ENCODE peak calls at places on chromosomes 16 and 17, in seven cellular contexts. C is PC-3; S is stimulated activated naive B cell treated with anti-CD40 and anti-IgM and Interleukin-4, amounts not matched to agents 10 μg/mL and 1 μg/mL and 100 μg/mL, for 72 hours; Y is SW480; Q is stimulated activated CD4-positive, alpha-beta T cell treated with anti-CD3 and anti-CD28 coated beads, TNF-alpha, amount 100 ng/mL, for 4 hours; O is HFF-Myc; J is nephron progenitor cell. N is an unnamed sample.
A peak's percentile ranks its signal among the peaks of the same experiment; 100 is the strongest.

GRCh38 chr16:64416232-64417010 is 705.4 kb downstream of the CDH11 start:
- DNase-seq in J (no peak), Y (no peak), O (no peak), Q (no peak), S (no peak), C (peak; percentile 39), N (no peak)

GRCh38 chr16:13338044-13338443 is 436.6 kb downstream of the SHISA9 start:
- DNase-seq in Y (no peak), S (no peak), Q (no peak), C (no peak), J (no peak), O (no peak), N (no peak)

GRCh38 chr16:81424761-81425160 is 19.8 kb upstream of the CMIP start:
- DNase-seq in Y (peak; percentile 49), O (no peak), Q (no peak), S (peak; percentile 56), C (peak; percentile 39), J (no peak), N (no peak)

GRCh38 chr17:35892091-35892637 is 12.0 kb upstream of the CCL5 start:
- DNase-seq in J (no peak), S (no peak), O (no peak), Q (no peak), C (no peak), Y (no peak), N (no peak)

GRCh38 chr17:81456091-81456490 is 56.5 kb downstream of the ACTG1 start:
- DNase-seq in C (no peak), Q (no peak), S (no peak), O (no peak), Y (no peak), J (no peak), N (no peak)

GRCh38 chr16:71474864-71475263 is 12.8 kb upstream of the ZNF23 start:
- DNase-seq in S (no peak), Y (peak; percentile 18), C (peak; percentile 90), O (peak; percentile 55), Q (no peak), J (no peak), N (no peak)

GRCh38 chr16:85395207-85395912 is 217.8 kb upstream of the GSE1 start:
- DNase-seq in Y (peak; percentile 95), Q (no peak), S (peak; percentile 36), C (peak; percentile 90), J (peak; percentile 77), O (peak; percentile 93), N (no peak)

GRCh38 chr17:81292450-81292849 is 2.7 kb downstream of the SLC38A10 start:
- DNase-seq in O (no peak), C (no peak), S (no peak), Q (no peak), Y (no peak), J (no peak), N (no peak)

GRCh38 chr17:73592531-73592961 is 51.7 kb downstream of the SDK2 start:
- DNase-seq in C (no peak), Y (no peak), O (no peak), Q (no peak), J (no peak), S (no peak), N (no peak)

GRCh38 chr17:75414488-75414887 is 9.0 kb upstream of the GRB2 start:
- DNase-seq in C (no peak), Q (no peak), Y (no peak), J (no peak), S (no peak), O (no peak), N (no peak)